ENCODE peak calls at places on chromosome 22, in ten cellular contexts. One of them, this sample, is unnamed.
A peak's percentile ranks its signal among the peaks of the same experiment; 100 is the strongest.

GRCh38 chr22:27238935-27239510 is 562.5 kb downstream of the MN1 start:
- DNase-seq in PC-3: peak; percentile 7
- DNase-seq in Peyer's patch: no peak
- DNase-seq in CD8-positive, alpha-beta T cell: no peak
- DNase-seq in tibial nerve: peak; percentile 18
- DNase-seq in Panc1: no peak
- DNase-seq in Caco-2: peak; percentile 81
- DNase-seq in RWPE2: peak; percentile 89
- DNase-seq in HCT116: no peak
- DNase-seq in kidney epithelial cell: peak; percentile 99
- DNase-seq in this sample: peak; percentile 89

GRCh38 chr22:17751596-17751995 is 22.7 kb downstream of the BID start:
- DNase-seq in PC-3: no peak
- DNase-seq in Peyer's patch: no peak
- DNase-seq in CD8-positive, alpha-beta T cell: no peak
- DNase-seq in tibial nerve: no peak
- DNase-seq in Panc1: no peak
- DNase-seq in Caco-2: no peak
- DNase-seq in RWPE2: no peak
- DNase-seq in HCT116: no peak
- DNase-seq in kidney epithelial cell: no peak
- DNase-seq in this sample: no peak

GRCh38 chr22:16845881-16846280 is 20.7 kb upstream of the XKR3 start:
- DNase-seq in PC-3: no peak
- DNase-seq in Peyer's patch: no peak
- DNase-seq in CD8-positive, alpha-beta T cell: no peak
- DNase-seq in tibial nerve: no peak
- DNase-seq in Panc1: no peak
- DNase-seq in Caco-2: no peak
- DNase-seq in RWPE2: no peak
- DNase-seq in HCT116: no peak
- DNase-seq in kidney epithelial cell: no peak
- DNase-seq in this sample: no peak

GRCh38 chr22:50498322-50498861 is 9.1 kb downstream of the LMF2 start:
- DNase-seq in PC-3: peak; percentile 63
- DNase-seq in Peyer's patch: peak; percentile 73
- DNase-seq in CD8-positive, alpha-beta T cell: peak; percentile 76
- DNase-seq in tibial nerve: peak; percentile 54
- DNase-seq in Panc1: peak; percentile 35
- DNase-seq in Caco-2: peak; percentile 88
- DNase-seq in RWPE2: no peak
- DNase-seq in HCT116: peak; percentile 44
- DNase-seq in kidney epithelial cell: no peak
- DNase-seq in this sample: no peak

GRCh38 chr22:50507421-50507990 is at the start of gene LMF2:
- DNase-seq in PC-3: peak; percentile 67
- DNase-seq in Peyer's patch: peak; percentile 90
- DNase-seq in CD8-positive, alpha-beta T cell: peak; percentile 95
- DNase-seq in tibial nerve: peak; percentile 82
- DNase-seq in Panc1: no peak
- DNase-seq in Caco-2: peak; percentile 86
- DNase-seq in RWPE2: no peak
- DNase-seq in HCT116: no peak
- DNase-seq in kidney epithelial cell: no peak
- DNase-seq in this sample: no peak

GRCh38 chr22:21680830-21681565 is 15.2 kb downstream of the PPIL2 start:
- DNase-seq in PC-3: no peak
- DNase-seq in Peyer's patch: no peak
- DNase-seq in CD8-positive, alpha-beta T cell: no peak
- DNase-seq in tibial nerve: no peak
- DNase-seq in Panc1: no peak
- DNase-seq in Caco-2: no peak
- DNase-seq in RWPE2: no peak
- DNase-seq in HCT116: no peak
- DNase-seq in kidney epithelial cell: no peak
- DNase-seq in this sample: no peak

GRCh38 chr22:22507743-22508273 is 734 bp downstream of the ZNF280B start:
- DNase-seq in PC-3: no peak
- DNase-seq in Peyer's patch: no peak
- DNase-seq in CD8-positive, alpha-beta T cell: no peak
- DNase-seq in tibial nerve: no peak
- DNase-seq in Panc1: no peak
- DNase-seq in Caco-2: no peak
- DNase-seq in RWPE2: no peak
- DNase-seq in HCT116: no peak
- DNase-seq in kidney epithelial cell: no peak
- DNase-seq in this sample: no peak

GRCh38 chr22:46802608-46803027 is 40.2 kb downstream of the TBC1D22A start:
- DNase-seq in PC-3: no peak
- DNase-seq in Peyer's patch: no peak
- DNase-seq in CD8-positive, alpha-beta T cell: no peak
- DNase-seq in tibial nerve: no peak
- DNase-seq in Panc1: no peak
- DNase-seq in Caco-2: peak; percentile 17
- DNase-seq in RWPE2: no peak
- DNase-seq in HCT116: no peak
- DNase-seq in kidney epithelial cell: no peak
- DNase-seq in this sample: no peak

GRCh38 chr22:38104084-38104483 is 6.4 kb downstream of the BAIAP2L2 start:
- DNase-seq in PC-3: peak; percentile 31
- DNase-seq in Peyer's patch: no peak
- DNase-seq in CD8-positive, alpha-beta T cell: no peak
- DNase-seq in tibial nerve: no peak
- DNase-seq in Panc1: no peak
- DNase-seq in Caco-2: no peak
- DNase-seq in RWPE2: peak; percentile 9
- DNase-seq in HCT116: peak; percentile 8
- DNase-seq in kidney epithelial cell: no peak
- DNase-seq in this sample: no peak

GRCh38 chr22:22710719-22711531 is 66.5 kb downstream of the GGTLC2 start:
- DNase-seq in PC-3: peak; percentile 71
- DNase-seq in Peyer's patch: peak; percentile 80
- DNase-seq in CD8-positive, alpha-beta T cell: peak; percentile 86
- DNase-seq in tibial nerve: peak; percentile 64
- DNase-seq in Panc1: peak; percentile 13
- DNase-seq in Caco-2: peak; percentile 56
- DNase-seq in RWPE2: no peak
- DNase-seq in HCT116: no peak
- DNase-seq in kidney epithelial cell: no peak
- DNase-seq in this sample: no peak

GRCh38 chr22:27228771-27229170 is 571.4 kb downstream of the MIAT start:
- DNase-seq in PC-3: no peak
- DNase-seq in Peyer's patch: no peak
- DNase-seq in CD8-positive, alpha-beta T cell: no peak
- DNase-seq in tibial nerve: no peak
- DNase-seq in Panc1: no peak
- DNase-seq in Caco-2: no peak
- DNase-seq in RWPE2: no peak
- DNase-seq in HCT116: no peak
- DNase-seq in kidney epithelial cell: no peak
- DNase-seq in this sample: no peak

GRCh38 chr22:35312198-35313059 is 12.7 kb downstream of the TOM1 start:
- DNase-seq in PC-3: peak; percentile 62
- DNase-seq in Peyer's patch: no peak
- DNase-seq in CD8-positive, alpha-beta T cell: no peak
- DNase-seq in tibial nerve: no peak
- DNase-seq in Panc1: peak; percentile 12
- DNase-seq in Caco-2: peak; percentile 81
- DNase-seq in RWPE2: no peak
- DNase-seq in HCT116: peak; percentile 16
- DNase-seq in kidney epithelial cell: no peak
- DNase-seq in this sample: no peak

GRCh38 chr22:20405931-20406685 is 12.2 kb downstream of the ZNF74 start:
- DNase-seq in PC-3: no peak
- DNase-seq in Peyer's patch: no peak
- DNase-seq in CD8-positive, alpha-beta T cell: no peak
- DNase-seq in tibial nerve: no peak
- DNase-seq in Panc1: no peak
- DNase-seq in Caco-2: no peak
- DNase-seq in RWPE2: peak; percentile 54
- DNase-seq in HCT116: no peak
- DNase-seq in kidney epithelial cell: no peak
- DNase-seq in this sample: no peak

GRCh38 chr22:30685178-30685577 is 9.5 kb upstream of the OSBP2 start:
- DNase-seq in PC-3: no peak
- DNase-seq in Peyer's patch: no peak
- DNase-seq in CD8-positive, alpha-beta T cell: no peak
- DNase-seq in tibial nerve: no peak
- DNase-seq in Panc1: no peak
- DNase-seq in Caco-2: no peak
- DNase-seq in RWPE2: no peak
- DNase-seq in HCT116: no peak
- DNase-seq in kidney epithelial cell: no peak
- DNase-seq in this sample: no peak

GRCh38 chr22:37371911-37372310 is 55.4 kb downstream of the ELFN2 start:
- DNase-seq in PC-3: peak; percentile 0
- DNase-seq in Peyer's patch: no peak
- DNase-seq in CD8-positive, alpha-beta T cell: no peak
- DNase-seq in tibial nerve: no peak
- DNase-seq in Panc1: no peak
- DNase-seq in Caco-2: no peak
- DNase-seq in RWPE2: no peak
- DNase-seq in HCT116: no peak
- DNase-seq in kidney epithelial cell: no peak
- DNase-seq in this sample: no peak

GRCh38 chr22:50408311-50408710 is 65.2 kb downstream of the PPP6R2 start:
- DNase-seq in PC-3: no peak
- DNase-seq in Peyer's patch: no peak
- DNase-seq in CD8-positive, alpha-beta T cell: no peak
- DNase-seq in tibial nerve: no peak
- DNase-seq in Panc1: no peak
- DNase-seq in Caco-2: no peak
- DNase-seq in RWPE2: no peak
- DNase-seq in HCT116: no peak
- DNase-seq in kidney epithelial cell: no peak
- DNase-seq in this sample: no peak

GRCh38 chr22:41222846-41223507 is 17.8 kb downstream of the CHADL start:
- DNase-seq in PC-3: no peak
- DNase-seq in Peyer's patch: no peak
- DNase-seq in CD8-positive, alpha-beta T cell: no peak
- DNase-seq in tibial nerve: no peak
- DNase-seq in Panc1: no peak
- DNase-seq in Caco-2: no peak
- DNase-seq in RWPE2: no peak
- DNase-seq in HCT116: no peak
- DNase-seq in kidney epithelial cell: no peak
- DNase-seq in this sample: no peak
- TF ChIP-seq CTCF in PC-3: no peak
- TF ChIP-seq CTCF in Peyer's patch: no peak
- TF ChIP-seq CTCF in CD8-positive, alpha-beta T cell: no peak
- TF ChIP-seq CTCF in tibial nerve: no peak
- TF ChIP-seq CTCF in Panc1: no peak
- TF ChIP-seq CTCF in Caco-2: no peak
- TF ChIP-seq CTCF in RWPE2: no peak
- TF ChIP-seq CTCF in HCT116: no peak
- TF ChIP-seq CTCF in kidney epithelial cell: no peak
- TF ChIP-seq CTCF in this sample: no peak

DNA sequence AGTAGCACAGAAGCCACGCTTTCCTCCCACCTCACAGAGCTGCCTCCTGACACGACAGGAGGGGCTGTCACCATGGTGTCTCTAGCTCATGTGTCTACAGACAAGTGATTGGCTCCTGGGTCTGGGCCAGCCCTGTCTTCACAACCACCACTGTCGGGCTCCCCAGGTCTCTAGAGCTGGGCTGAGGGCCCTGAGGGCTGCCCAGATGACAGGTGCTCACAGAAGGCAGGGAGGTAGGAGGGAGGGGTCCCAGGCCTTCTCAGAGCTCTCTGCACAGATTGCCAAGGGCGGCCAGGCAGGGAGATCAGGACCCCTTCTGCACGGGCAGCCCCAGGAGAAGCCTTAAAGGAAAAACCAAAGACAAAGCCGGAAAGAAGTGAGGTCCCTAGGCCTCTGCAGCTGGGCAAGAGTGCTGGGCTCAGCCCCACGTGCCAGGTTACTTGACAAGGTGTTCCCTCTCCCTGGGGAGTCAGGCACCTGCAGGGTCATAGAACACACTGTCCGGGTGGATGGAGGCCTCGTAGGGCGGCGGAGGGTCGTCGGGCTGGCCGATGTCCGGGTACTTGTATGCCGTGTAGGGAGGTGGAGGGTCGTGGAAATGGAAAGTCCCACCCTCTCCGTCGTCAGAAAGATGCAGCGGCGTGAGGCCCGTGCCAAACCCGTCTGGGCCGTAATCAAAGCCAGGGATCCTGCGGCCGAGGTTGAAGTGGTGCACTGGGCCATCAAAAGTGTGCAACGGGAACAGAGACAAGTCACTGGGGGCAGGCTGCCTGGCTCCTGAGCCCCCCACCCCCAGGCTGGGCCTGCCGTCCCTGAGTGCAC is 81.4 kb downstream of the DGCR2 start:
- DNase-seq in PC-3: no peak
- DNase-seq in Peyer's patch: no peak
- DNase-seq in CD8-positive, alpha-beta T cell: no peak
- DNase-seq in tibial nerve: no peak
- DNase-seq in Panc1: no peak
- DNase-seq in Caco-2: no peak
- DNase-seq in RWPE2: no peak
- DNase-seq in HCT116: no peak
- DNase-seq in kidney epithelial cell: no peak
- DNase-seq in this sample: no peak
- H3K4me3 ChIP-seq in PC-3: no peak overlapping the region
- H3K4me3 ChIP-seq in Peyer's patch: no peak overlapping the region
- H3K4me3 ChIP-seq in CD8-positive, alpha-beta T cell: no peak overlapping the region
- H3K4me3 ChIP-seq in tibial nerve: no peak overlapping the region
- H3K4me3 ChIP-seq in Panc1: no peak overlapping the region
- H3K4me3 ChIP-seq in Caco-2: no peak overlapping the region
- H3K4me3 ChIP-seq in RWPE2: no peak overlapping the region
- H3K4me3 ChIP-seq in HCT116: no peak overlapping the region
- H3K4me3 ChIP-seq in kidney epithelial cell: no peak overlapping the region
- H3K4me3 ChIP-seq in this sample: no peak overlapping the region

DNA sequence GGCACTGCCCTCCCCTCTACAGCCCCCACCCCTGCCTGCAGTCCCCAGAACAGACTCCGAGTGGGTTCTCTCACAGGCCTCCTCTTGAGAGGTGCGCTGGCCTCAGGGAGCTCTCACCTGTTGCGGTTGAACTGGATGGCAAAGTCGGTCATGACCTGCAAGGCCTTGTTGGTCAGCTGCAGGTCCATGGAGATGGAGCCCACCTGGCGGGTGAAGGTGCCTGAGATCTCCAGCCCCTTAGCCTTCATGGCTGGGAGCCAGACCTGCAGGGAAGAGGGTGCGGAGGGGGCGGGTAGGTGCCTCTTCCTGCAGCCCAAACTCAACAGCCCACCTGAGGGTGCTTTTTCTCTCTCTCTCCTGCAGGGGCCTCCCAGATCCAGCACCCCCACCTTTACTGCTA is 18.7 kb upstream of the RASL10A start:
- DNase-seq in PC-3: no peak
- DNase-seq in Peyer's patch: no peak
- DNase-seq in CD8-positive, alpha-beta T cell: no peak
- DNase-seq in tibial nerve: no peak
- DNase-seq in Panc1: no peak
- DNase-seq in Caco-2: no peak
- DNase-seq in RWPE2: no peak
- DNase-seq in HCT116: no peak
- DNase-seq in kidney epithelial cell: no peak
- DNase-seq in this sample: no peak
- H3K36me3 ChIP-seq in PC-3: peaks cover 10% of the 10 kb centered on the region
- H3K36me3 ChIP-seq in Peyer's patch: no peaks in the 10 kb centered on the region
- H3K36me3 ChIP-seq in CD8-positive, alpha-beta T cell: peaks cover 33% of the 10 kb centered on the region
- H3K36me3 ChIP-seq in tibial nerve: peaks cover 100% of the 10 kb centered on the region
- H3K36me3 ChIP-seq in Panc1: no peaks in the 10 kb centered on the region
- H3K36me3 ChIP-seq in Caco-2: peaks cover 1% of the 10 kb centered on the region
- H3K36me3 ChIP-seq in RWPE2: peaks cover 33% of the 10 kb centered on the region
- H3K36me3 ChIP-seq in HCT116: peaks cover 16% of the 10 kb centered on the region
- H3K36me3 ChIP-seq in kidney epithelial cell: peaks cover 3% of the 10 kb centered on the region
- H3K36me3 ChIP-seq in this sample: peaks cover 27% of the 10 kb centered on the region

GRCh38 chr22:39622881-39623367 is 52.4 kb downstream of the CACNA1I start:
- DNase-seq in PC-3: peak; percentile 36
- DNase-seq in Peyer's patch: peak; percentile 76
- DNase-seq in CD8-positive, alpha-beta T cell: peak; percentile 74
- DNase-seq in tibial nerve: peak; percentile 51
- DNase-seq in Panc1: no peak
- DNase-seq in Caco-2: no peak
- DNase-seq in RWPE2: no peak
- DNase-seq in HCT116: peak; percentile 40
- DNase-seq in kidney epithelial cell: no peak
- DNase-seq in this sample: no peak
- TF ChIP-seq CTCF in PC-3: peak; percentile 64
- TF ChIP-seq CTCF in Peyer's patch: peak; percentile 60
- TF ChIP-seq CTCF in CD8-positive, alpha-beta T cell: peak; percentile 43
- TF ChIP-seq CTCF in tibial nerve: peak; percentile 52
- TF ChIP-seq CTCF in Panc1: peak; percentile 80
- TF ChIP-seq CTCF in Caco-2: no peak
- TF ChIP-seq CTCF in RWPE2: peak; percentile 25
- TF ChIP-seq CTCF in HCT116: peak; percentile 87
- TF ChIP-seq CTCF in kidney epithelial cell: peak; percentile 58
- TF ChIP-seq CTCF in this sample: peak; percentile 22

This sample was measured in thoracic aorta.